ENCODE peak calls at places on chromosome 1, in four cellular contexts. Q, G, W and Z are unnamed samples.

GRCh38 chr1:21647431-21648373 is 21.5 kb downstream of the RAP1GAP start:
- DNase-seq in G (no peak), W (peak), Q (no peak), Z (peak)

GRCh38 chr1:109296782-109297181 is 10.0 kb downstream of the MYBPHL start:
- DNase-seq in W (no peak), Q (no peak), G (no peak), Z (no peak)

GRCh38 chr1:183676515-183677189 is 23.5 kb upstream of the APOBEC4 start:
- DNase-seq in W (peak), Q (no peak), G (no peak), Z (no peak)

GRCh38 chr1:235952950-235953615 is 86.4 kb upstream of the LYST start:
- DNase-seq in Q (no peak), W (no peak), G (no peak), Z (no peak)

GRCh38 chr1:36204347-36204909 is 19.8 kb upstream of the THRAP3 start:
- DNase-seq in G (peak), Q (no peak), W (peak), Z (no peak)

GRCh38 chr1:230215049-230215448 is 148.0 kb downstream of the GALNT2 start:
- DNase-seq in G (no peak), W (peak), Q (peak), Z (peak)

GRCh38 chr1:219676012-219676770 is 63.3 kb upstream of the ZC3H11B start:
- DNase-seq in Q (no peak), W (no peak), G (no peak), Z (no peak)

GRCh38 chr1:244163861-244164562 is 112.9 kb downstream of the ZBTB18 start:
- DNase-seq in G (no peak), W (peak), Q (no peak), Z (no peak)

GRCh38 chr1:33017175-33017574 is 19.5 kb downstream of the AK2 start:
- DNase-seq in Q (no peak), W (no peak), G (no peak), Z (no peak)

GRCh38 chr1:198156111-198156744 is 570 bp upstream of the NEK7 start:
- DNase-seq in W (peak), G (peak), Q (peak), Z (peak)

GRCh38 chr1:99441234-99442095 is 177.2 kb downstream of the PLPPR4 start:
- DNase-seq in W (peak), G (no peak), Q (no peak), Z (no peak)

GRCh38 chr1:35557611-35558373 is at the start of gene NCDN:
- DNase-seq in Q (peak), G (peak), W (peak), Z (peak)

GRCh38 chr1:109275706-109276345 is 7.1 kb downstream of the PSRC1 start:
- DNase-seq in W (no peak), Q (no peak), G (no peak), Z (no peak)

GRCh38 chr1:11341881-11342552 is 69.0 kb downstream of the UBIAD1 start:
- DNase-seq in G (peak), Q (no peak), W (no peak), Z (no peak)

GRCh38 chr1:215667796-215668195 is 100.7 kb downstream of the KCTD3 start:
- DNase-seq in G (no peak), W (no peak), Q (no peak), Z (no peak)

GRCh38 chr1:160950657-160951056 is 4.0 kb downstream of the ITLN2 start:
- DNase-seq in G (no peak), Q (no peak), W (no peak), Z (no peak)

GRCh38 chr1:203440780-203441179 is 34.8 kb upstream of the PRELP start:
- DNase-seq in Q (peak), W (peak), G (peak), Z (peak)

GRCh38 chr1:113745425-113745824 is 13.9 kb downstream of the PHTF1 start:
- DNase-seq in G (no peak), Q (no peak), W (no peak), Z (no peak)

GRCh38 chr1:56060901-56061300 is 518.5 kb downstream of the PLPP3 start:
- DNase-seq in G (no peak), Q (no peak), W (peak), Z (peak)

GRCh38 chr1:217982711-217983405 is 302.2 kb upstream of the RRP15 start:
- DNase-seq in G (no peak), Q (no peak), W (no peak), Z (no peak)

GRCh38 chr1:210323957-210324356 is 4.7 kb upstream of the HHAT start:
- DNase-seq in W (no peak), Q (no peak), G (no peak), Z (no peak)

GRCh38 chr1:210321131-210321530 is 7.6 kb upstream of the HHAT start:
- DNase-seq in W (peak), G (no peak), Q (no peak), Z (no peak)

GRCh38 chr1:210325026-210325670 is 3.6 kb upstream of the HHAT start:
- DNase-seq in Q (no peak), W (no peak), G (no peak), Z (no peak)

DNA sequence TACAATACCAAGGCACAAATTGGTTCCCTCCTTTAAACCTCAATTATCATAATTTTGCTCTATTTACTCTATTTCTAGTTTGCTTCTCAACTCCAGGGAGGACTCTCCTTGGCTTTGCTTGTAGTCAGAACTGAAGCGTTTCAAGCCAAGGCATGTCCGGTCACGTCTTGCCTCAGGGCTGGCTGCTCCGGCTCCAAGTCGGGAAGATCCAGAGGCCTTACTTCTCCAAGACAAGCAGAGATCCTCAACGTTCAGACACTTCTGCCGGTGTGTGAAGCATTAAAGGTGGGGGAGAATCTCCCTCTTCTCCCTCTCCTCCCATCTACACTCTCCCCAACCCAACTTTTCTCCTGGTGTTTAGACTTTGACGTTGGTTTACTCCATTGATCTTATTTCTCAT is 7.2 kb upstream of the HHAT start:
- DNase-seq in G (peak), W (no peak), Q (no peak), Z (no peak)
- H3K27ac ChIP-seq in G (no peak), W (peak), Q (no peak), Z (no peak)

GRCh38 chr1:12433323-12434053 is 184.5 kb downstream of the DHRS3 start:
- DNase-seq in Q (peak), G (no peak), W (peak), Z (peak)
- H3K27ac ChIP-seq in Q (peak), G (peak), W (peak), Z (no peak)

DNA sequence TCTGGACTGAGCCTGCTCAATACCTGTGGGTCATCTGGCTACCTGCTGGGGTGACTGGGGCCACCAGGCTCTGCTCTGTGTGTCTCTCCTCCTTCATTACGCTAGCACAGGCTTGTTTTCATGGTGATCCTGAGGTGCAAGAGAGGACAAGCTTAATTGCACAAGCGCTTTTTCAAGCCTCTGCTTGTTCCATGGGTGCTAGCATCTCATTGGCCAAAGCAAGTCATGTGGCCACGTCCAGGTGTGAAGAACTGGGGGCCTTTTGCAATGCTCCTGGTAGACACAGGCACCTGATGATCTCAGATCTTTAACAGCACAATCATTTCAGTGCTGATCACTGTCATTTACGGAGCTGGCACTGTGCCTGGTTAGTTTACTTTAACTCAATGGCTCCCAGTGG is 114.6 kb downstream of the KAZN start:
- DNase-seq in Q (no peak), G (no peak), W (no peak), Z (no peak)
- H3K27ac ChIP-seq in Q (no peak), G (no peak), W (no peak), Z (no peak)

DNA sequence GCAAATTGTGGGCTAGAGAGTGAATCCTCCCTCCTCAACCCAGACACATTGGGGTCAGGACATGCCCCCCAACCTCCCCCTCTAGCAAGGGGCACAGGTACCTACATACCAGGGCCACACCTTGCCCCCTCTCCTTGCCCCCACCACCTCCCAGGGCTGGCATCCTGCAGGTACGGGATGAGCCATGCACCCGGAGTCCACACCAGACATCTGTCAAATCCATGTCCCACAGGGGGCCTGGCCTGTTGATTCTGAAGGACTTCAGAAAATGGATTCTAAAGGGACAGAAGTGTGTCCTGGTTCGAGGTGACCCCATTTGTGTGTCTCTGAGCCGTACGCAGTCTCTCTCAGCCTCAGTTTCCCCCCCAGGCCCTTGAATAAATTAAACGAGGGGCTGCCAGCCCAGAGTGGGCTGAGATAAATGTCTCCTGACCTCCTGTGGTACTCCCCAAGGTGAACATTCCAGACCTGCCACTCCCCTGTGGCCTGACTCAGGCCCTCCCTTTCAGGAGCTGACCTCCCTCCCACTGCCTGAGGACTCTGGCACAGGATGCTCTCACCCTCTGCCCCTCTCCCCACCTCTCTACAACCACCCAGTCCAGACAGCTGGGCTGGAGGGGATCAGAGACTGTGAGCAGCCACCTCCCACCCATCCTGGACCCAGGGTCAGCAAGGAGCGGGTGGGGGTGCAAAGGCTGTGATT is 94.5 kb downstream of the EPHB2 start:
- DNase-seq in Q (no peak), G (no peak), W (no peak), Z (no peak)
- H3K27ac ChIP-seq in Q (no peak), G (no peak), W (no peak), Z (no peak)

GRCh38 chr1:63775418-63776127 is 1.8 kb downstream of the ROR1 start:
- DNase-seq in Q (no peak), W (no peak), G (no peak), Z (no peak)
- H3K27ac ChIP-seq in Q (peak), W (peak), G (peak), Z (no peak)

GRCh38 chr1:27638047-27638734 is 3.2 kb upstream of the FGR start:
- DNase-seq in Q (no peak), G (no peak), W (no peak), Z (no peak)
- H3K27ac ChIP-seq in Q (no peak), G (no peak), W (no peak), Z (no peak)

GRCh38 chr1:156104065-156104810 is 10.3 kb upstream of the LMNA start:
- DNase-seq in G (peak), Q (peak), W (peak), Z (peak)

GRCh38 chr1:156103521-156103947 is 11.0 kb upstream of the LMNA start:
- DNase-seq in G (no peak), W (no peak), Q (peak), Z (peak)

GRCh38 chr1:156102634-156103511 is 11.6 kb upstream of the LMNA start:
- DNase-seq in Q (peak), G (no peak), W (no peak), Z (peak)

GRCh38 chr1:156106624-156107488 is 7.7 kb upstream of the LMNA start:
- DNase-seq in W (no peak), G (no peak), Q (no peak), Z (peak)

DNA sequence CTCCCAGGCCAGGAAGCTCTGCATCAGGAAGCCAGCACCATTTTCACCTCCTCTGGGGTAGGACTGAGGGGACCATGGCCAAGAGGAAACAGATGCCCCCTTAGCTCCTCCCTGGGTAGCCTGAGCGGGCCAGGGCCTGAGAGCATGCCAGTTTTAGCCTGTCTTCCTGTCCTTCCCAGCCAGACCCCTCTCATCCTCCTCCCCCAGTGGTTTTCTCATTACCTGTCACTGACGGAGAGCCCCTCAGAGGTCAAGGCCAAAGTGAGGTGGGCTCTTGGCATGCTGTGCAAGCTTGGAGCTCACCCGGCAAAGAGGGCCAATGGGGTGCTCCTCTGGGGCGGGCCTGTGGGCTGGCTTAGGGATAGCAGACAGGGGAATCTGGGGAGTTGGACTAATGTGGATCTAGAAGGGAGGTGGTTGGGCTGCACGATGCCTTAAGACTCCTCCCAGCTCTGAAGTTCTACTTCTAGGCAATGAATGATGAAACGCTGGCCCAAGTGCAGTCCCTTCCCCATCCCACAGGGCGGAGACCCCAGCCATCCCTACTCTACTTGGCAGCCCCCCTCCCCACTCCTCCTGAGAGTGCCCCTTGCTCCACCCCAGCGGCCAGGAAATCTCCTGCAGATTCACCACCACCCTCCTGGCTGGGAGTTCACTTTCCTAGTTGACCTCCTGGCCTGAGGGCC is 9.5 kb upstream of the LMNA start:
- DNase-seq in W (no peak), Q (no peak), G (no peak), Z (peak)
- H3K27ac ChIP-seq in W (peak), Q (peak), G (peak), Z (peak)

DNA sequence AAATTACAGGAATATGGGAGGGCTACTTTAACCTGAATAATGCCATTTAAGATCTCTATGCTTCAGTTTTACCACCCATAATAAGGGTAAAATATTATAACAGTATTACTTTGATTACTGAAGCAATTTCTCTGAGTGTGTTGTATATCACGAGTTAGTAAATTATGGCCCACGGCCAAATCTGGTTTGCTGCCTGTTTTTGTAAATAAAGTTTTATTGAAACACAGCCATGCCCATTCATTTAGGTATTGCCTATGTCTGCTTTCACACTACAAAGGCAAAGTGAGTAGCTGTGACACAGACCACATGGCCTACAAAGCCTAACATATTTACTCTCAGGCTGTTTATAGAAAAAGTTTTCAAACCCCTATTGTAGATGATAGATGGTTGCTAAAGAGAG is 156.8 kb downstream of the CDC42BPA start:
- DNase-seq in Q (no peak), G (no peak), W (no peak), Z (no peak)
- H3K27ac ChIP-seq in Q (no peak), G (no peak), W (no peak), Z (no peak)